ENCODE peak calls at places on chromosomes 3 and 15, in ten cellular contexts. One of them, this sample, is unnamed. For H3K9me3, the result is how much of the 10 kb centered on the place peaks cover.

GRCh38 chr15:64019764-64020163 is 26.5 kb downstream of the DAPK2 start:
- DNase-seq in A549: peak
- DNase-seq in breast epithelium: peak
- DNase-seq in vagina: no peak
- DNase-seq in Peyer's patch: peak
- DNase-seq in IMR-90: no peak
- DNase-seq in body of pancreas: peak
- DNase-seq in transverse colon: peak
- DNase-seq in HCT116: no peak
- DNase-seq in heart left ventricle: peak
- DNase-seq in this sample: peak

GRCh38 chr15:92714457-92715401 is 59.2 kb upstream of the FAM174B start:
- DNase-seq in HCT116: peak
- DNase-seq in breast epithelium: peak
- DNase-seq in transverse colon: peak
- DNase-seq in IMR-90: peak
- DNase-seq in A549: peak
- DNase-seq in heart left ventricle: peak
- DNase-seq in body of pancreas: peak
- DNase-seq in Peyer's patch: peak
- DNase-seq in vagina: no peak
- DNase-seq in this sample: peak

GRCh38 chr15:78059110-78059839 is 18.2 kb downstream of the TBC1D2B start:
- DNase-seq in transverse colon: no peak
- DNase-seq in A549: no peak
- DNase-seq in heart left ventricle: no peak
- DNase-seq in breast epithelium: no peak
- DNase-seq in IMR-90: peak
- DNase-seq in vagina: no peak
- DNase-seq in Peyer's patch: no peak
- DNase-seq in HCT116: no peak
- DNase-seq in body of pancreas: no peak
- DNase-seq in this sample: no peak

GRCh38 chr3:153528473-153528872 is 366.4 kb downstream of the RAP2B start:
- DNase-seq in breast epithelium: no peak
- DNase-seq in HCT116: no peak
- DNase-seq in A549: no peak
- DNase-seq in transverse colon: no peak
- DNase-seq in heart left ventricle: no peak
- DNase-seq in Peyer's patch: no peak
- DNase-seq in body of pancreas: no peak
- DNase-seq in vagina: no peak
- DNase-seq in IMR-90: no peak
- DNase-seq in this sample: no peak

GRCh38 chr3:110343376-110343775 is 728.2 kb upstream of the NECTIN3 start:
- DNase-seq in body of pancreas: no peak
- DNase-seq in IMR-90: peak
- DNase-seq in vagina: no peak
- DNase-seq in heart left ventricle: no peak
- DNase-seq in transverse colon: no peak
- DNase-seq in Peyer's patch: no peak
- DNase-seq in HCT116: peak
- DNase-seq in A549: peak
- DNase-seq in breast epithelium: no peak
- DNase-seq in this sample: no peak

GRCh38 chr3:139541156-139541897 is 1.8 kb upstream of the RBP1 start:
- DNase-seq in A549: no peak
- DNase-seq in IMR-90: no peak
- DNase-seq in HCT116: no peak
- DNase-seq in body of pancreas: no peak
- DNase-seq in breast epithelium: no peak
- DNase-seq in heart left ventricle: no peak
- DNase-seq in Peyer's patch: no peak
- DNase-seq in transverse colon: no peak
- DNase-seq in vagina: no peak
- DNase-seq in this sample: no peak

GRCh38 chr3:51004235-51004634 is 329.5 kb downstream of the DOCK3 start:
- DNase-seq in HCT116: no peak
- DNase-seq in heart left ventricle: no peak
- DNase-seq in body of pancreas: no peak
- DNase-seq in vagina: no peak
- DNase-seq in A549: no peak
- DNase-seq in breast epithelium: no peak
- DNase-seq in Peyer's patch: no peak
- DNase-seq in transverse colon: no peak
- DNase-seq in IMR-90: no peak
- DNase-seq in this sample: no peak

GRCh38 chr3:21551019-21551418 is 200.0 kb downstream of the ZNF385D start:
- DNase-seq in breast epithelium: no peak
- DNase-seq in heart left ventricle: no peak
- DNase-seq in A549: peak
- DNase-seq in IMR-90: no peak
- DNase-seq in HCT116: no peak
- DNase-seq in transverse colon: no peak
- DNase-seq in vagina: no peak
- DNase-seq in body of pancreas: no peak
- DNase-seq in Peyer's patch: no peak
- DNase-seq in this sample: no peak

GRCh38 chr15:43095243-43095642 is 10.6 kb downstream of the UBR1 start:
- DNase-seq in transverse colon: no peak
- DNase-seq in vagina: no peak
- DNase-seq in body of pancreas: no peak
- DNase-seq in Peyer's patch: no peak
- DNase-seq in HCT116: no peak
- DNase-seq in heart left ventricle: no peak
- DNase-seq in A549: no peak
- DNase-seq in IMR-90: peak
- DNase-seq in breast epithelium: no peak
- DNase-seq in this sample: no peak

GRCh38 chr3:123344175-123344908 is 104.5 kb downstream of the ADCY5 start:
- DNase-seq in vagina: no peak
- DNase-seq in IMR-90: peak
- DNase-seq in heart left ventricle: no peak
- DNase-seq in transverse colon: no peak
- DNase-seq in body of pancreas: no peak
- DNase-seq in HCT116: no peak
- DNase-seq in A549: no peak
- DNase-seq in breast epithelium: no peak
- DNase-seq in Peyer's patch: no peak
- DNase-seq in this sample: no peak

GRCh38 chr15:73935547-73935946 is 9.3 kb downstream of the LOXL1 start:
- DNase-seq in body of pancreas: no peak
- DNase-seq in Peyer's patch: no peak
- DNase-seq in IMR-90: peak
- DNase-seq in HCT116: no peak
- DNase-seq in transverse colon: no peak
- DNase-seq in vagina: no peak
- DNase-seq in heart left ventricle: peak
- DNase-seq in breast epithelium: no peak
- DNase-seq in A549: no peak
- DNase-seq in this sample: no peak

GRCh38 chr15:73937313-73937695 is 11.0 kb downstream of the LOXL1 start:
- DNase-seq in A549: no peak
- DNase-seq in IMR-90: no peak
- DNase-seq in HCT116: no peak
- DNase-seq in breast epithelium: no peak
- DNase-seq in heart left ventricle: no peak
- DNase-seq in body of pancreas: no peak
- DNase-seq in Peyer's patch: no peak
- DNase-seq in transverse colon: no peak
- DNase-seq in vagina: no peak
- DNase-seq in this sample: no peak

GRCh38 chr15:73937726-73938125 is 11.5 kb downstream of the LOXL1 start:
- DNase-seq in HCT116: no peak
- DNase-seq in vagina: no peak
- DNase-seq in body of pancreas: no peak
- DNase-seq in breast epithelium: no peak
- DNase-seq in Peyer's patch: no peak
- DNase-seq in heart left ventricle: no peak
- DNase-seq in IMR-90: no peak
- DNase-seq in A549: no peak
- DNase-seq in transverse colon: no peak
- DNase-seq in this sample: no peak

GRCh38 chr15:73936588-73937312 is 10.5 kb downstream of the LOXL1 start:
- DNase-seq in breast epithelium: no peak
- DNase-seq in A549: no peak
- DNase-seq in IMR-90: no peak
- DNase-seq in heart left ventricle: peak
- DNase-seq in HCT116: no peak
- DNase-seq in body of pancreas: no peak
- DNase-seq in transverse colon: no peak
- DNase-seq in vagina: no peak
- DNase-seq in Peyer's patch: no peak
- DNase-seq in this sample: peak

GRCh38 chr15:73936181-73936580 is 9.9 kb downstream of the LOXL1 start:
- DNase-seq in transverse colon: no peak
- DNase-seq in heart left ventricle: peak
- DNase-seq in breast epithelium: no peak
- DNase-seq in IMR-90: peak
- DNase-seq in Peyer's patch: no peak
- DNase-seq in HCT116: no peak
- DNase-seq in body of pancreas: no peak
- DNase-seq in A549: no peak
- DNase-seq in vagina: no peak
- DNase-seq in this sample: no peak
- TF ChIP-seq CTCF in transverse colon: no peak
- TF ChIP-seq CTCF in heart left ventricle: no peak
- TF ChIP-seq CTCF in breast epithelium: no peak
- TF ChIP-seq CTCF in IMR-90: peak
- TF ChIP-seq CTCF in Peyer's patch: no peak
- TF ChIP-seq CTCF in HCT116: no peak
- TF ChIP-seq CTCF in body of pancreas: no peak
- TF ChIP-seq CTCF in A549: no peak
- TF ChIP-seq CTCF in vagina: no peak
- TF ChIP-seq CTCF in this sample: no peak

GRCh38 chr3:49471856-49472495 is 1.9 kb downstream of the DAG1 start:
- DNase-seq in vagina: no peak
- DNase-seq in HCT116: no peak
- DNase-seq in body of pancreas: no peak
- DNase-seq in IMR-90: no peak
- DNase-seq in breast epithelium: no peak
- DNase-seq in transverse colon: no peak
- DNase-seq in A549: no peak
- DNase-seq in Peyer's patch: no peak
- DNase-seq in heart left ventricle: peak
- DNase-seq in this sample: no peak

GRCh38 chr3:49469037-49469875 is 811 bp upstream of the DAG1 start:
- DNase-seq in vagina: no peak
- DNase-seq in body of pancreas: peak
- DNase-seq in Peyer's patch: peak
- DNase-seq in heart left ventricle: peak
- DNase-seq in transverse colon: peak
- DNase-seq in A549: peak
- DNase-seq in breast epithelium: peak
- DNase-seq in HCT116: no peak
- DNase-seq in IMR-90: peak
- DNase-seq in this sample: peak

GRCh38 chr3:49470714-49471420 is 800 bp downstream of the DAG1 start:
- DNase-seq in body of pancreas: no peak
- DNase-seq in IMR-90: no peak
- DNase-seq in transverse colon: no peak
- DNase-seq in breast epithelium: no peak
- DNase-seq in A549: no peak
- DNase-seq in HCT116: no peak
- DNase-seq in Peyer's patch: no peak
- DNase-seq in heart left ventricle: no peak
- DNase-seq in vagina: no peak
- DNase-seq in this sample: no peak

GRCh38 chr3:49466047-49466446 is 4.0 kb upstream of the DAG1 start:
- DNase-seq in HCT116: no peak
- DNase-seq in A549: no peak
- DNase-seq in IMR-90: no peak
- DNase-seq in Peyer's patch: no peak
- DNase-seq in vagina: no peak
- DNase-seq in heart left ventricle: no peak
- DNase-seq in body of pancreas: peak
- DNase-seq in transverse colon: no peak
- DNase-seq in breast epithelium: no peak
- DNase-seq in this sample: no peak

GRCh38 chr3:49469876-49470713 is at the start of gene DAG1:
- DNase-seq in IMR-90: peak
- DNase-seq in body of pancreas: peak
- DNase-seq in HCT116: peak
- DNase-seq in vagina: peak
- DNase-seq in heart left ventricle: peak
- DNase-seq in A549: peak
- DNase-seq in transverse colon: peak
- DNase-seq in breast epithelium: peak
- DNase-seq in Peyer's patch: peak
- DNase-seq in this sample: peak
- TF ChIP-seq POLR2A in IMR-90: peak
- TF ChIP-seq POLR2A in body of pancreas: peak
- TF ChIP-seq POLR2A in HCT116: peak
- TF ChIP-seq POLR2A in vagina: no peak
- TF ChIP-seq POLR2A in heart left ventricle: peak
- TF ChIP-seq POLR2A in A549: peak
- TF ChIP-seq POLR2A in transverse colon: peak
- TF ChIP-seq POLR2A in breast epithelium: peak
- TF ChIP-seq POLR2A in Peyer's patch: peak
- TF ChIP-seq POLR2A in this sample: peak

DNA sequence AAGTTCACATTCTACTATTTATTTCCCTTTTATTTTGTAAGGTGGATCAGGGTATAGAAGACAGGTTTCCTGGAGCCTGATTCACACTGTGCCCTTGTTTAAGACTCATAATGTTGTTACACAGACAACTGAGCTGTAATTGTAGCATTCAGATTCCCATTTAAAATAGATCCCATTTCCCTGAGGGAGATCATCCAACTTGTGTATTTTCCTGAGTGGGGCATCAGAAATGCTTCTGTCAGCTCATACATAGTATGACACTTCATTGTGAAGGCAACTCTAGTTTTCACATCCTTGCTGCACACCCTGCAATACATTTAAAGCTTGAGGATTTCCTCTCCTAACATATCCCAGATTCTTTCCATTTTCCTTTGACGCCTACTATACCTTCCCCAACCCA is 659.7 kb downstream of the GRM7 start:
- DNase-seq in A549: no peak
- DNase-seq in transverse colon: no peak
- DNase-seq in breast epithelium: no peak
- DNase-seq in vagina: no peak
- DNase-seq in heart left ventricle: no peak
- DNase-seq in body of pancreas: no peak
- DNase-seq in HCT116: no peak
- DNase-seq in Peyer's patch: no peak
- DNase-seq in IMR-90: no peak
- DNase-seq in this sample: no peak
- H3K9me3 ChIP-seq in A549: under half
- H3K9me3 ChIP-seq in transverse colon: under half
- H3K9me3 ChIP-seq in breast epithelium: under half
- H3K9me3 ChIP-seq in vagina: under half
- H3K9me3 ChIP-seq in heart left ventricle: under half
- H3K9me3 ChIP-seq in body of pancreas: under half
- H3K9me3 ChIP-seq in HCT116: under half
- H3K9me3 ChIP-seq in Peyer's patch: under half
- H3K9me3 ChIP-seq in IMR-90: under half
- H3K9me3 ChIP-seq in this sample: under half

DNA sequence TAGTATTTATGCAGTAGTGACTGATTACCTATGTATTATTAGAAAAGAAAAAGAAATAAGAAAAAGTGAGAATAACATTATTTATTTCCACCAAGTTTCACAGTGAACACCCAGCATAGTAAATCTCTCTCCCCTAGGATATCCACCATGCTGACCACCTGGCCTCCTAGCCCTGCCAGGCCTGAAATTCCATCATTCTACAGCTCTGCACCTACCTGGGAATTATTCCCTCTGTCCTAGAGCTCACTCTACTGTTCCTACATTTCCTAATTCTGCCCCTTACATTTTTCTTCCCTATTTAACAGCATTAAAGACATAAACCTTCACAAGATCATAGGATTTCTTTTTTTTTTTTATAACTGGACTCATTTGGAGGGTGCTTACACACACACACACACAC is 525.3 kb upstream of the PPP2R3A start:
- DNase-seq in heart left ventricle: no peak
- DNase-seq in vagina: no peak
- DNase-seq in Peyer's patch: no peak
- DNase-seq in A549: no peak
- DNase-seq in breast epithelium: no peak
- DNase-seq in HCT116: no peak
- DNase-seq in IMR-90: no peak
- DNase-seq in transverse colon: no peak
- DNase-seq in body of pancreas: no peak
- DNase-seq in this sample: no peak
- TF ChIP-seq CTCF in heart left ventricle: no peak
- TF ChIP-seq CTCF in vagina: no peak
- TF ChIP-seq CTCF in Peyer's patch: no peak
- TF ChIP-seq CTCF in A549: no peak
- TF ChIP-seq CTCF in breast epithelium: no peak
- TF ChIP-seq CTCF in HCT116: no peak
- TF ChIP-seq CTCF in IMR-90: no peak
- TF ChIP-seq CTCF in transverse colon: no peak
- TF ChIP-seq CTCF in body of pancreas: no peak
- TF ChIP-seq CTCF in this sample: no peak

This sample was measured in right lobe of liver.